ENCODE peak calls at places on chromosomes 2 and 18, in seven cellular contexts. G is C1 segment of cervical spinal cord, T is H9, C is T-helper 1 cell, H is RWPE1, X is GM23248, K is SHP77. J is an unnamed sample.

GRCh38 chr18:77984178-77984577 is 734.5 kb downstream of the GALR1 start:
- DNase-seq in G (no peak), T (no peak), C (no peak), H (no peak), X (no peak), K (no peak), J (no peak)

GRCh38 chr2:171630812-171631626 is 56.2 kb upstream of the DYNC1I2 start:
- DNase-seq in G (no peak), T (no peak), C (no peak), H (no peak), X (no peak), K (no peak), J (no peak)

GRCh38 chr18:3447035-3447894 is 2.7 kb upstream of the TGIF1 start:
- DNase-seq in G (no peak), T (peak), C (no peak), H (peak), X (peak), K (no peak), J (peak)

GRCh38 chr18:70672581-70672980 is 383.7 kb downstream of the SOCS6 start:
- DNase-seq in G (no peak), T (no peak), C (peak), H (no peak), X (no peak), K (no peak), J (no peak)

GRCh38 chr2:49973917-49974368 is 819.6 kb upstream of the FSHR start:
- DNase-seq in G (peak), T (peak), C (peak), H (peak), X (peak), K (peak), J (peak)

GRCh38 chr2:158079672-158080071 is 22.0 kb upstream of the UPP2 start:
- DNase-seq in G (no peak), T (no peak), C (no peak), H (peak), X (peak), K (peak), J (peak)

GRCh38 chr2:45932278-45932975 is 281.0 kb downstream of the PRKCE start:
- DNase-seq in G (no peak), T (no peak), C (no peak), H (no peak), X (peak), K (no peak), J (peak)

GRCh38 chr2:146496248-146496647 is 1348.6 kb upstream of the ACVR2A start:
- DNase-seq in G (no peak), T (no peak), C (no peak), H (no peak), X (no peak), K (no peak), J (no peak)

GRCh38 chr2:17545680-17546613 is 5.5 kb downstream of the VSNL1 start:
- DNase-seq in G (no peak), T (no peak), C (no peak), H (no peak), X (no peak), K (no peak), J (no peak)

GRCh38 chr2:151649966-151650365 is 84.3 kb downstream of the NEB start:
- DNase-seq in G (no peak), T (no peak), C (no peak), H (no peak), X (no peak), K (no peak), J (no peak)

GRCh38 chr2:236574424-236575145 is 5.0 kb downstream of the ACKR3 start:
- DNase-seq in G (no peak), T (no peak), C (no peak), H (no peak), X (no peak), K (no peak), J (peak)

GRCh38 chr2:225002656-225003045 is 39.6 kb downstream of the DOCK10 start:
- DNase-seq in G (no peak), T (no peak), C (no peak), H (no peak), X (no peak), K (peak), J (peak)

GRCh38 chr2:232588680-232589585 is 38.4 kb downstream of the EIF4E2 start:
- DNase-seq in G (no peak), T (no peak), C (no peak), H (peak), X (peak), K (peak), J (peak)

GRCh38 chr2:46303233-46303632 is 6.0 kb downstream of the EPAS1 start:
- DNase-seq in G (no peak), T (no peak), C (no peak), H (no peak), X (no peak), K (no peak), J (no peak)

GRCh38 chr2:19356545-19357382 is 1.7 kb downstream of the OSR1 start:
- DNase-seq in G (no peak), T (no peak), C (no peak), H (no peak), X (peak), K (no peak), J (peak)

GRCh38 chr18:24727685-24728084 is 267.2 kb downstream of the HRH4 start:
- DNase-seq in G (no peak), T (peak), C (no peak), H (no peak), X (no peak), K (no peak), J (no peak)

GRCh38 chr18:25055076-25055475 is 296.9 kb downstream of the ZNF521 start:
- DNase-seq in G (no peak), T (no peak), C (no peak), H (no peak), X (peak), K (no peak), J (no peak)

GRCh38 chr2:112754562-112754961 is 9.8 kb downstream of the CKAP2L start:
- DNase-seq in G (no peak), T (no peak), C (no peak), H (no peak), X (no peak), K (no peak), J (peak)

GRCh38 chr2:231351648-231352047 is 43.9 kb upstream of the B3GNT7 start:
- DNase-seq in G (no peak), T (no peak), C (no peak), H (no peak), X (no peak), K (no peak), J (no peak)

GRCh38 chr2:118705032-118705431 is 142.4 kb downstream of the EN1 start:
- DNase-seq in G (no peak), T (no peak), C (no peak), H (no peak), X (peak), K (no peak), J (peak)

GRCh38 chr2:203914546-203915169 is 21.9 kb upstream of the ICOS start:
- DNase-seq in G (no peak), T (no peak), C (no peak), H (no peak), X (peak), K (no peak), J (no peak)

GRCh38 chr2:62217980-62218379 is 22.1 kb downstream of the B3GNT2 start:
- DNase-seq in G (no peak), T (no peak), C (no peak), H (no peak), X (peak), K (no peak), J (no peak)

GRCh38 chr2:23106232-23106631 is 278.7 kb upstream of the KLHL29 start:
- DNase-seq in G (no peak), T (no peak), C (no peak), H (no peak), X (no peak), K (no peak), J (no peak)

GRCh38 chr18:37762076-37762475 is 196.5 kb upstream of the CELF4 start:
- DNase-seq in G (no peak), T (no peak), C (no peak), H (no peak), X (no peak), K (no peak), J (no peak)

GRCh38 chr18:52572036-52572750 is 232.2 kb downstream of the DCC start:
- DNase-seq in G (no peak), T (no peak), C (no peak), H (no peak), X (no peak), K (no peak), J (no peak)

GRCh38 chr2:239669181-239669898 is 268.5 kb upstream of the HDAC4 start:
- DNase-seq in G (no peak), T (no peak), C (no peak), H (no peak), X (no peak), K (no peak), J (no peak)

GRCh38 chr18:12599966-12600365 is 57.9 kb downstream of the SPIRE1 start:
- DNase-seq in G (no peak), T (no peak), C (no peak), H (no peak), X (no peak), K (no peak), J (peak)

GRCh38 chr2:239869272-239870155 is 155.6 kb downstream of the NDUFA10 start:
- DNase-seq in G (no peak), T (no peak), C (no peak), H (no peak), X (no peak), K (no peak), J (no peak)

GRCh38 chr18:39863916-39864315 is 2091.1 kb upstream of the PIK3C3 start:
- DNase-seq in G (no peak), T (no peak), C (no peak), H (no peak), X (no peak), K (no peak), J (no peak)